ENCODE peak calls at places on chromosome 11, in five cellular contexts. G is iPS-NIHi11, T is endothelial cell, Q is IMR-90, C is heart left ventricle. A is an unnamed sample.

GRCh38 chr11:124434699-124435098 is 10.0 kb upstream of the OR8B4 start:
- DNase-seq in Q (no peak), C (no peak), T (no peak), G (no peak), A (no peak)

GRCh38 chr11:69947059-69947771 is 128.0 kb upstream of the FGF3 start:
- DNase-seq in C (no peak), G (no peak), T (no peak), Q (no peak), A (no peak)

GRCh38 chr11:105935791-105936190 is 86.2 kb downstream of the MSANTD4 start:
- DNase-seq in Q (peak; percentile 18), G (no peak), C (no peak), T (no peak), A (no peak)

GRCh38 chr11:73236879-73237278 is 18.8 kb downstream of the P2RY2 start:
- DNase-seq in T (peak; percentile 72), C (peak; percentile 66), G (peak; percentile 84), Q (peak; percentile 18), A (peak; percentile 92)

GRCh38 chr11:69949327-69949726 is 128.8 kb upstream of the ANO1 start:
- DNase-seq in Q (peak; percentile 95), C (no peak), T (no peak), G (peak; percentile 66), A (peak; percentile 87)

GRCh38 chr11:8296872-8297271 is 33.2 kb upstream of the LMO1 start:
- DNase-seq in Q (no peak), T (no peak), G (no peak), C (peak; percentile 9), A (peak; percentile 21)

GRCh38 chr11:6099577-6099976 is 7.9 kb upstream of the OR56B4 start:
- DNase-seq in C (no peak), Q (no peak), G (peak; percentile 18), T (no peak), A (peak; percentile 64)

GRCh38 chr11:2892215-2893020 is 6.8 kb upstream of the CDKN1C start:
- DNase-seq in G (peak; percentile 91), T (peak; percentile 75), Q (peak; percentile 50), C (peak; percentile 84), A (peak; percentile 93)

GRCh38 chr11:71298761-71299181 is 46.4 kb upstream of the SHANK2 start:
- DNase-seq in C (no peak), G (no peak), T (no peak), Q (no peak), A (peak; percentile 25)

GRCh38 chr11:11813288-11813962 is 28.3 kb upstream of the USP47 start:
- DNase-seq in Q (peak; percentile 97), T (no peak), G (no peak), C (peak; percentile 53), A (no peak)

GRCh38 chr11:44342616-44343015 is 32.7 kb upstream of the ALX4 start:
- DNase-seq in C (no peak), G (no peak), T (no peak), Q (no peak), A (no peak)

GRCh38 chr11:129611661-129612566 is 203.7 kb upstream of the TMEM45B start:
- DNase-seq in C (no peak), T (no peak), G (no peak), Q (no peak), A (no peak)

GRCh38 chr11:106399624-106400023 is 322.2 kb downstream of the AASDHPPT start:
- DNase-seq in Q (peak; percentile 8), C (no peak), T (no peak), G (no peak), A (no peak)

GRCh38 chr11:8252388-8252787 is 11.3 kb downstream of the LMO1 start:
- DNase-seq in C (no peak), Q (no peak), T (no peak), G (no peak), A (peak; percentile 35)

GRCh38 chr11:70443043-70444030 is 45.0 kb downstream of the CTTN start:
- DNase-seq in C (no peak), T (no peak), Q (no peak), G (no peak), A (peak; percentile 39)

GRCh38 chr11:34425360-34425759 is 13.4 kb upstream of the CAT start:
- DNase-seq in C (no peak), G (no peak), Q (no peak), T (no peak), A (no peak)

GRCh38 chr11:17574141-17574798 is 27.2 kb downstream of the OTOG start:
- DNase-seq in C (peak; percentile 3), Q (no peak), T (no peak), G (no peak), A (peak; percentile 4)

GRCh38 chr11:36509265-36509664 is 807 bp downstream of the TRAF6 start:
- DNase-seq in C (no peak), Q (peak; percentile 31), T (peak; percentile 19), G (no peak), A (no peak)

GRCh38 chr11:46895821-46896220 is 22.5 kb downstream of the LRP4 start:
- DNase-seq in C (peak; percentile 75), Q (no peak), G (no peak), T (no peak), A (peak; percentile 16)

A was measured in endodermal cell.